ENCODE peak calls at places on chromosomes 12 and 14, in four cellular contexts. One of them, this sample, is unnamed.
A peak's percentile ranks its signal among the peaks of the same experiment; 100 is the strongest.

GRCh38 chr12:51399893-51400292 is 8.7 kb upstream of the GALNT6 start:
- DNase-seq in activated B cell treated with CpG ODN at 0.5 μM for 24 hours: no peak
- DNase-seq in cardiac fibroblast: no peak
- DNase-seq in transverse colon: peak; percentile 62
- DNase-seq in this sample: no peak

GRCh38 chr14:105281354-105282097 is 19.3 kb downstream of the BRF1 start:
- DNase-seq in activated B cell treated with CpG ODN at 0.5 μM for 24 hours: no peak
- DNase-seq in cardiac fibroblast: peak; percentile 76
- DNase-seq in transverse colon: no peak
- DNase-seq in this sample: no peak

GRCh38 chr12:131105736-131106356 is 152.1 kb downstream of the ADGRD1 start:
- DNase-seq in activated B cell treated with CpG ODN at 0.5 μM for 24 hours: no peak
- DNase-seq in cardiac fibroblast: no peak
- DNase-seq in transverse colon: no peak
- DNase-seq in this sample: no peak

GRCh38 chr14:35883677-35884293 is 57.6 kb downstream of the BRMS1L start:
- DNase-seq in activated B cell treated with CpG ODN at 0.5 μM for 24 hours: no peak
- DNase-seq in cardiac fibroblast: peak; percentile 54
- DNase-seq in transverse colon: peak; percentile 29
- DNase-seq in this sample: no peak

GRCh38 chr12:39081910-39082309 is 176.5 kb upstream of the CPNE8 start:
- DNase-seq in activated B cell treated with CpG ODN at 0.5 μM for 24 hours: no peak
- DNase-seq in cardiac fibroblast: no peak
- DNase-seq in transverse colon: no peak
- DNase-seq in this sample: no peak

GRCh38 chr12:29562167-29562776 is 64.8 kb upstream of the OVCH1 start:
- DNase-seq in activated B cell treated with CpG ODN at 0.5 μM for 24 hours: no peak
- DNase-seq in cardiac fibroblast: peak; percentile 87
- DNase-seq in transverse colon: no peak
- DNase-seq in this sample: no peak

GRCh38 chr14:74219277-74219676 is 20.0 kb upstream of the VSX2 start:
- DNase-seq in activated B cell treated with CpG ODN at 0.5 μM for 24 hours: no peak
- DNase-seq in cardiac fibroblast: no peak
- DNase-seq in transverse colon: no peak
- DNase-seq in this sample: no peak

GRCh38 chr12:18813753-18814152 is 75.8 kb downstream of the CAPZA3 start:
- DNase-seq in activated B cell treated with CpG ODN at 0.5 μM for 24 hours: no peak
- DNase-seq in cardiac fibroblast: no peak
- DNase-seq in transverse colon: no peak
- DNase-seq in this sample: no peak

GRCh38 chr12:125983784-125984510 is 918.7 kb downstream of the AACS start:
- DNase-seq in activated B cell treated with CpG ODN at 0.5 μM for 24 hours: no peak
- DNase-seq in cardiac fibroblast: no peak
- DNase-seq in transverse colon: no peak
- DNase-seq in this sample: peak; percentile 30

GRCh38 chr12:57046947-57047890 is 2.7 kb downstream of the MYO1A start:
- DNase-seq in activated B cell treated with CpG ODN at 0.5 μM for 24 hours: no peak
- DNase-seq in cardiac fibroblast: no peak
- DNase-seq in transverse colon: no peak
- DNase-seq in this sample: no peak

GRCh38 chr14:36822671-36823070 is 161.0 kb downstream of the PAX9 start:
- DNase-seq in activated B cell treated with CpG ODN at 0.5 μM for 24 hours: no peak
- DNase-seq in cardiac fibroblast: no peak
- DNase-seq in transverse colon: no peak
- DNase-seq in this sample: no peak

GRCh38 chr14:32044454-32044853 is 32.6 kb upstream of the ARHGAP5 start:
- DNase-seq in activated B cell treated with CpG ODN at 0.5 μM for 24 hours: no peak
- DNase-seq in cardiac fibroblast: no peak
- DNase-seq in transverse colon: no peak
- DNase-seq in this sample: no peak

GRCh38 chr12:15741082-15741481 is 48.1 kb downstream of the EPS8 start:
- DNase-seq in activated B cell treated with CpG ODN at 0.5 μM for 24 hours: no peak
- DNase-seq in cardiac fibroblast: no peak
- DNase-seq in transverse colon: no peak
- DNase-seq in this sample: no peak

GRCh38 chr12:79454338-79454777 is 236.4 kb downstream of the PAWR start:
- DNase-seq in activated B cell treated with CpG ODN at 0.5 μM for 24 hours: no peak
- DNase-seq in cardiac fibroblast: peak; percentile 71
- DNase-seq in transverse colon: no peak
- DNase-seq in this sample: no peak

GRCh38 chr12:95942106-95942531 is 295 bp downstream of the CCDC38 start:
- DNase-seq in activated B cell treated with CpG ODN at 0.5 μM for 24 hours: no peak
- DNase-seq in cardiac fibroblast: no peak
- DNase-seq in transverse colon: no peak
- DNase-seq in this sample: no peak

GRCh38 chr12:80648866-80649265 is 58.6 kb upstream of the MYF6 start:
- DNase-seq in activated B cell treated with CpG ODN at 0.5 μM for 24 hours: no peak
- DNase-seq in cardiac fibroblast: peak; percentile 84
- DNase-seq in transverse colon: no peak
- DNase-seq in this sample: no peak

GRCh38 chr12:65923228-65923627 is 98.9 kb downstream of the HMGA2 start:
- DNase-seq in activated B cell treated with CpG ODN at 0.5 μM for 24 hours: no peak
- DNase-seq in cardiac fibroblast: no peak
- DNase-seq in transverse colon: no peak
- DNase-seq in this sample: no peak

GRCh38 chr12:132746621-132747020 is 15.0 kb downstream of the ANKLE2 start:
- DNase-seq in activated B cell treated with CpG ODN at 0.5 μM for 24 hours: no peak
- DNase-seq in cardiac fibroblast: no peak
- DNase-seq in transverse colon: no peak
- DNase-seq in this sample: no peak

GRCh38 chr14:52069617-52070431 is 965 bp upstream of the NID2 start:
- DNase-seq in activated B cell treated with CpG ODN at 0.5 μM for 24 hours: no peak
- DNase-seq in cardiac fibroblast: peak; percentile 71
- DNase-seq in transverse colon: peak; percentile 26
- DNase-seq in this sample: no peak

GRCh38 chr14:67650694-67651093 is 23.7 kb downstream of the VTI1B start:
- DNase-seq in activated B cell treated with CpG ODN at 0.5 μM for 24 hours: no peak
- DNase-seq in cardiac fibroblast: peak; percentile 90
- DNase-seq in transverse colon: no peak
- DNase-seq in this sample: no peak

GRCh38 chr12:115710104-115710564 is 567.4 kb downstream of the MED13L start:
- DNase-seq in activated B cell treated with CpG ODN at 0.5 μM for 24 hours: no peak
- DNase-seq in cardiac fibroblast: peak; percentile 74
- DNase-seq in transverse colon: peak; percentile 7
- DNase-seq in this sample: no peak

GRCh38 chr14:95440951-95441350 is 75.5 kb downstream of the SYNE3 start:
- DNase-seq in activated B cell treated with CpG ODN at 0.5 μM for 24 hours: no peak
- DNase-seq in cardiac fibroblast: peak; percentile 8
- DNase-seq in transverse colon: no peak
- DNase-seq in this sample: no peak

GRCh38 chr14:65750906-65751305 is 338.4 kb downstream of the FUT8 start:
- DNase-seq in activated B cell treated with CpG ODN at 0.5 μM for 24 hours: no peak
- DNase-seq in cardiac fibroblast: no peak
- DNase-seq in transverse colon: no peak
- DNase-seq in this sample: no peak

GRCh38 chr14:100067971-100068959 is 3.0 kb downstream of the EVL start:
- DNase-seq in activated B cell treated with CpG ODN at 0.5 μM for 24 hours: peak; percentile 60
- DNase-seq in cardiac fibroblast: peak; percentile 55
- DNase-seq in transverse colon: peak; percentile 66
- DNase-seq in this sample: no peak

GRCh38 chr12:97556201-97556824 is 93.7 kb downstream of the RMST start:
- DNase-seq in activated B cell treated with CpG ODN at 0.5 μM for 24 hours: no peak
- DNase-seq in cardiac fibroblast: peak; percentile 4
- DNase-seq in transverse colon: no peak
- DNase-seq in this sample: no peak

GRCh38 chr12:107244584-107244983 is 151.2 kb upstream of the CRY1 start:
- DNase-seq in activated B cell treated with CpG ODN at 0.5 μM for 24 hours: no peak
- DNase-seq in cardiac fibroblast: no peak
- DNase-seq in transverse colon: no peak
- DNase-seq in this sample: no peak

GRCh38 chr12:24462946-24463345 is 486.0 kb downstream of the BCAT1 start:
- DNase-seq in activated B cell treated with CpG ODN at 0.5 μM for 24 hours: no peak
- DNase-seq in cardiac fibroblast: no peak
- DNase-seq in transverse colon: no peak
- DNase-seq in this sample: no peak

GRCh38 chr12:24469089-24469488 is 479.8 kb downstream of the BCAT1 start:
- DNase-seq in activated B cell treated with CpG ODN at 0.5 μM for 24 hours: no peak
- DNase-seq in cardiac fibroblast: no peak
- DNase-seq in transverse colon: no peak
- DNase-seq in this sample: no peak

GRCh38 chr12:24463392-24463791 is 485.5 kb downstream of the BCAT1 start:
- DNase-seq in activated B cell treated with CpG ODN at 0.5 μM for 24 hours: no peak
- DNase-seq in cardiac fibroblast: no peak
- DNase-seq in transverse colon: no peak
- DNase-seq in this sample: no peak
- TF ChIP-seq CTCF in activated B cell treated with CpG ODN at 0.5 μM for 24 hours: no peak
- TF ChIP-seq CTCF in cardiac fibroblast: no peak
- TF ChIP-seq CTCF in transverse colon: no peak
- TF ChIP-seq CTCF in this sample: no peak

GRCh38 chr12:54658306-54659264 is 10.4 kb upstream of the DCD start:
- DNase-seq in activated B cell treated with CpG ODN at 0.5 μM for 24 hours: no peak
- DNase-seq in cardiac fibroblast: peak; percentile 57
- DNase-seq in transverse colon: peak; percentile 15
- DNase-seq in this sample: peak; percentile 43
- TF ChIP-seq CTCF in activated B cell treated with CpG ODN at 0.5 μM for 24 hours: no peak
- TF ChIP-seq CTCF in cardiac fibroblast: peak; percentile 65
- TF ChIP-seq CTCF in transverse colon: peak; percentile 27
- TF ChIP-seq CTCF in this sample: peak; percentile 79

GRCh38 chr12:122838841-122839240 is 3.6 kb downstream of the HIP1R start:
- DNase-seq in activated B cell treated with CpG ODN at 0.5 μM for 24 hours: no peak
- DNase-seq in cardiac fibroblast: no peak
- DNase-seq in transverse colon: no peak
- DNase-seq in this sample: no peak
- TF ChIP-seq CTCF in activated B cell treated with CpG ODN at 0.5 μM for 24 hours: no peak
- TF ChIP-seq CTCF in cardiac fibroblast: no peak
- TF ChIP-seq CTCF in transverse colon: no peak
- TF ChIP-seq CTCF in this sample: no peak

GRCh38 chr14:25308244-25308643 is 258.3 kb upstream of the STXBP6 start:
- DNase-seq in activated B cell treated with CpG ODN at 0.5 μM for 24 hours: no peak
- DNase-seq in cardiac fibroblast: no peak
- DNase-seq in transverse colon: peak; percentile 39
- DNase-seq in this sample: no peak
- TF ChIP-seq CTCF in activated B cell treated with CpG ODN at 0.5 μM for 24 hours: no peak
- TF ChIP-seq CTCF in cardiac fibroblast: no peak
- TF ChIP-seq CTCF in transverse colon: no peak
- TF ChIP-seq CTCF in this sample: no peak

DNA sequence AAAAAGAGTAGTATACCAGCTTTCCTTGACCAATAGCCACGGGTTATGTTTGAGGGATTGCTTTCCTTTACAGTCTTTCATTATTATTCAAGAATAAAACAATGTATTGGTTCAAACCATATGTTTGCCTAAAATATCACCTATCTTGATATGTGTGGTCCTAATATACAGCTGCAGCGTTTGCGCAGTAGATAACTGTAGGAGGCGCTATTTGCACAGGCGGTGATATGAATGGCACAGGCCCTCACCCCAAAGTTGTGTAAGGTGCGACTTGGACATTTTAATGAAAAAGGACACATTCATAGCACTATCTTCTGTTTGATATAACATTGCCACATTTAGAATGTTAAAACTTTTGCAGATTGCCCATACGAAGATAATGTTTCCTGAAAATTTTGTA is 298.4 kb downstream of the TRHDE start:
- DNase-seq in activated B cell treated with CpG ODN at 0.5 μM for 24 hours: no peak
- DNase-seq in cardiac fibroblast: no peak
- DNase-seq in transverse colon: no peak
- DNase-seq in this sample: no peak
- TF ChIP-seq CTCF in activated B cell treated with CpG ODN at 0.5 μM for 24 hours: no peak
- TF ChIP-seq CTCF in cardiac fibroblast: no peak
- TF ChIP-seq CTCF in transverse colon: no peak
- TF ChIP-seq CTCF in this sample: peak; percentile 54

GRCh38 chr12:26832817-26833691 is at the start of gene ITPR2:
- DNase-seq in activated B cell treated with CpG ODN at 0.5 μM for 24 hours: peak; percentile 94
- DNase-seq in cardiac fibroblast: peak; percentile 90
- DNase-seq in transverse colon: peak; percentile 97
- DNase-seq in this sample: peak; percentile 99
- TF ChIP-seq CTCF in activated B cell treated with CpG ODN at 0.5 μM for 24 hours: no peak
- TF ChIP-seq CTCF in cardiac fibroblast: peak; percentile 1
- TF ChIP-seq CTCF in transverse colon: no peak
- TF ChIP-seq CTCF in this sample: peak; percentile 60

DNA sequence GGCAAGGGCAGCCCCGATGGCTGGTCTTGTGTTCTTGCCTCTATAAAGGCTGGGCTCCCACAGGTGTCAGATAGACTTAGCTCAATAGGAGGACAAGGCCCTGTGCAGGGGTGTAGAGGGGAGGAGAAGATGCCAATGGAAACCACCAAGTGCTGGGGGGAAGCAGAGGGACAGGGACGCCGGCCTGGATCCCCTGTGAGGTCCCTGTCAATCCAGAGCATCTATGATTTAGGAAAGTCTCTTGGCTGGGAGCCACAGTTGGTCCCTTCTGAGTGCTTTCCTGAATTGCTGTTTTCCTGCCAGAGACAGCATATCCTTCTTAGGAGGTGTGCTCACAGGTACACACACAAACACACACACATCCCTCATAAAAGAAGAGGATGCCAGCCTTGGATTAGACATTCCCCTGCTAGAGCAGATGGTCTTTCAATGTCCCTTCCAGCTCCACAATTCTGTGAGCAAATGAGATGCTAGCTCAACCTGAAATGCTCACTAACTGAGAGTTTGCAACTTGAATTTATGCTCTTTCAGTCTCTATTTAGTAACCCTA is 62.7 kb downstream of the TTC7B start:
- DNase-seq in activated B cell treated with CpG ODN at 0.5 μM for 24 hours: no peak
- DNase-seq in cardiac fibroblast: no peak
- DNase-seq in transverse colon: no peak
- DNase-seq in this sample: no peak
- TF ChIP-seq CTCF in activated B cell treated with CpG ODN at 0.5 μM for 24 hours: no peak
- TF ChIP-seq CTCF in cardiac fibroblast: no peak
- TF ChIP-seq CTCF in transverse colon: no peak
- TF ChIP-seq CTCF in this sample: no peak

GRCh38 chr12:52539024-52539820 is 13.7 kb downstream of the KRT71 start:
- DNase-seq in activated B cell treated with CpG ODN at 0.5 μM for 24 hours: no peak
- DNase-seq in cardiac fibroblast: peak; percentile 28
- DNase-seq in transverse colon: no peak
- DNase-seq in this sample: no peak

GRCh38 chr12:52541709-52542108 is 11.2 kb downstream of the KRT71 start:
- DNase-seq in activated B cell treated with CpG ODN at 0.5 μM for 24 hours: no peak
- DNase-seq in cardiac fibroblast: no peak
- DNase-seq in transverse colon: no peak
- DNase-seq in this sample: no peak

GRCh38 chr12:52542157-52542556 is 10.8 kb downstream of the KRT71 start:
- DNase-seq in activated B cell treated with CpG ODN at 0.5 μM for 24 hours: no peak
- DNase-seq in cardiac fibroblast: no peak
- DNase-seq in transverse colon: no peak
- DNase-seq in this sample: no peak

GRCh38 chr12:52540531-52540930 is 12.4 kb downstream of the KRT71 start:
- DNase-seq in activated B cell treated with CpG ODN at 0.5 μM for 24 hours: no peak
- DNase-seq in cardiac fibroblast: no peak
- DNase-seq in transverse colon: no peak
- DNase-seq in this sample: no peak

GRCh38 chr12:52539821-52540173 is 13.1 kb downstream of the KRT71 start:
- DNase-seq in activated B cell treated with CpG ODN at 0.5 μM for 24 hours: no peak
- DNase-seq in cardiac fibroblast: no peak
- DNase-seq in transverse colon: no peak
- DNase-seq in this sample: no peak
- TF ChIP-seq CTCF in activated B cell treated with CpG ODN at 0.5 μM for 24 hours: no peak
- TF ChIP-seq CTCF in cardiac fibroblast: no peak
- TF ChIP-seq CTCF in transverse colon: no peak
- TF ChIP-seq CTCF in this sample: no peak